ENCODE peak calls at places on chromosomes 13 and 19, in four cellular contexts. G, B, O and F are unnamed samples.

GRCh38 chr19:30649934-30650614 is 277.9 kb downstream of the ZNF536 start:
- DNase-seq in O (peak; percentile 30), B (peak; percentile 50), G (no peak), F (peak; percentile 24)

GRCh38 chr13:97460004-97460756 is 26.2 kb downstream of the RAP2A start:
- DNase-seq in O (peak; percentile 6), G (no peak), B (no peak), F (peak; percentile 91)

GRCh38 chr19:4403005-4403761 is 743 bp downstream of the CHAF1A start:
- DNase-seq in G (no peak), B (no peak), O (no peak), F (no peak)

GRCh38 chr13:101455863-101456262 is 3.4 kb downstream of the ITGBL1 start:
- DNase-seq in O (no peak), G (no peak), B (no peak), F (no peak)

GRCh38 chr13:48571121-48571901 is 38.4 kb upstream of the RCBTB2 start:
- DNase-seq in O (no peak), B (no peak), G (no peak), F (no peak)

GRCh38 chr19:12836529-12836863 is 1.8 kb upstream of the MAST1 start:
- DNase-seq in B (no peak), G (no peak), O (no peak), F (no peak)

GRCh38 chr13:48492123-48493075 is 40.5 kb downstream of the RCBTB2 start:
- DNase-seq in G (peak; percentile 70), B (peak; percentile 26), O (no peak), F (peak; percentile 98)

GRCh38 chr13:20438801-20439200 is 86.9 kb downstream of the CRYL1 start:
- DNase-seq in O (no peak), G (no peak), B (no peak), F (no peak)

GRCh38 chr19:13153627-13154240 is 3.5 kb downstream of the IER2 start:
- DNase-seq in O (no peak), G (no peak), B (peak; percentile 35), F (no peak)

GRCh38 chr19:3034194-3034844 is 5.2 kb upstream of the TLE2 start:
- DNase-seq in G (no peak), B (no peak), O (no peak), F (no peak)

GRCh38 chr13:40236566-40237168 is 429.8 kb downstream of the FOXO1 start:
- DNase-seq in B (no peak), G (no peak), O (no peak), F (no peak)

GRCh38 chr13:98228661-98229349 is 51.7 kb upstream of the RNF113B start:
- DNase-seq in B (no peak), O (no peak), G (no peak), F (no peak)

DNA sequence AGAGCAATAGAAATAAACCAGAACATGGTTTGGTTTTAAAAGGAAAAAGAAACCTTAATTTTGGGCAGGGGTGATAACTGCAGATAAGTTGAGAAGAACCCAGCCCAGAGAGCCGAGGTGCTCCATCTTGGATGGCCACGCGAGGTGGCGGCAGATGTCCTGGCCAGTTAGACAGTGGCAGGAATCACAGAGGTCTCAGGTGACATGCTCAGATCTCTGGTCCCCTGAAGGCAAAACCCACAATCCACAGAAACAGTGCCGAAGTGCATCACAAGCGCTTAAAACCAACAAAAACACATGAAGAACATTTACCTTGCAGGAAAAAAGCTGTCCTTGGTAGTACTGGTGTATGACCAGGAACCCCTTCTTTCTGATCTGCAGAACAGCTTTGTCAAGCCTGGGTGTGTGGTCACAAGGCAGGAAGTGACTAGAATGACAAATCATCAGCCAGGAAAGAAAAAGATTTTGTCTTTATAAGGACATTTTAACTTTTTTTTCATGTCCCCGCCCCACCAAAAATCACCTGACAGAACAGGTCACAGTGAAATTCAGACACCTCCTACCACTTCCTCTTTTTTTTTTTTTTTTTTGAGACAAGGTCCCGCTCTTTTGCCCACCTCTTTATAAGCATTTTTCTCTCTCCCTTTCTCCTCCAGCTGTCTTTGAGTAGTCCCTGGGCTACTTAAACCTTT is at the start of gene LCP1:
- DNase-seq in G (peak; percentile 93), B (peak; percentile 53), O (no peak), F (peak; percentile 97)
- TF ChIP-seq SPI1 in G (peak; percentile 98), B (peak; percentile 99), O (peak; percentile 99), F (peak; percentile 98)

GRCh38 chr13:66528139-66528538 is 702.0 kb downstream of the PCDH9 start:
- DNase-seq in O (no peak), B (no peak), G (no peak), F (no peak)

GRCh38 chr13:66532146-66532545 is 698.0 kb downstream of the PCDH9 start:
- DNase-seq in B (no peak), O (no peak), G (no peak), F (no peak)

GRCh38 chr13:66530158-66530557 is 700.0 kb downstream of the PCDH9 start:
- DNase-seq in G (no peak), B (no peak), O (no peak), F (no peak)

GRCh38 chr13:66530686-66531085 is 699.5 kb downstream of the PCDH9 start:
- DNase-seq in O (no peak), B (no peak), G (no peak), F (no peak)

DNA sequence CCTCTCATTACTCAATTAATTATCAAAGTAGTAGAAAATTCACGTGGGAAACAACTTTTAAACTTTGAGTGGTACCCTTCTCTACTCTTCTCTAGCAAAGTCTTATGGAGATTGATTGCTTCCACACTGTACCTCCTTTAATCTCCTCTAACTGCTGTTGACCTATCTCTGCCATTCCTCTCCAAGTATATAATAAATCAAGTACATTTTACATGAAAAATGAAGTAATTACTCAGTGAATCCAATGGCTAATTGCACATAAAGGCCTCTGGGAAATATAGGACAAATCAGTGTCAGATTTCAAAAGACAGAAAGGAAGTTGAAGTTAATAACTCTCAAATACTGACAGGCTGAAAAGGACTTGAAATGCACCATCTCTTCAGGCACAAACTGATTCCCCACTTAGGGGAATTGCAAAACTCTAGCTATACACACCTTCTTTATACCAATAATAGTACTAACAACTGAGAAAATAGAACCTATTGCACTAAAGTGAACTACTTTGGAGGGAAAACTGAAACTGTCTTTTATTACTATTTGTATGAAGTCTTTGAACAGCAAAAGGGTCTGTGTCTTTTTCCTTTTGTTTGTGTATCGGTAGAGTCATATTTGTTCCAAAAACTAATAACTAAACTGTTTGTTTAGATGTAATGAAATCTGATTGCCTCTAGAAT is 701.1 kb downstream of the PCDH9 start:
- DNase-seq in G (no peak), O (no peak), B (no peak), F (no peak)
- TF ChIP-seq SPI1 in G (no peak), O (no peak), B (no peak), F (no peak)

GRCh38 chr13:93778548-93778947 is 551.9 kb downstream of the GPC6 start:
- DNase-seq in B (no peak), G (no peak), O (no peak), F (no peak)
- TF ChIP-seq SPI1 in B (no peak), G (no peak), O (no peak), F (no peak)

GRCh38 chr19:7730286-7731217 is 1.4 kb downstream of the CLEC4G start:
- DNase-seq in B (no peak), O (no peak), G (no peak), F (no peak)

GRCh38 chr19:7733376-7733775 is 1.5 kb upstream of the CLEC4G start:
- DNase-seq in B (no peak), O (no peak), G (no peak), F (no peak)

GRCh38 chr19:7731615-7732014 is 295 bp downstream of the CLEC4G start:
- DNase-seq in G (no peak), O (no peak), B (no peak), F (no peak)

GRCh38 chr19:7731218-7731595 is 703 bp downstream of the CLEC4G start:
- DNase-seq in G (no peak), O (no peak), B (no peak), F (no peak)

DNA sequence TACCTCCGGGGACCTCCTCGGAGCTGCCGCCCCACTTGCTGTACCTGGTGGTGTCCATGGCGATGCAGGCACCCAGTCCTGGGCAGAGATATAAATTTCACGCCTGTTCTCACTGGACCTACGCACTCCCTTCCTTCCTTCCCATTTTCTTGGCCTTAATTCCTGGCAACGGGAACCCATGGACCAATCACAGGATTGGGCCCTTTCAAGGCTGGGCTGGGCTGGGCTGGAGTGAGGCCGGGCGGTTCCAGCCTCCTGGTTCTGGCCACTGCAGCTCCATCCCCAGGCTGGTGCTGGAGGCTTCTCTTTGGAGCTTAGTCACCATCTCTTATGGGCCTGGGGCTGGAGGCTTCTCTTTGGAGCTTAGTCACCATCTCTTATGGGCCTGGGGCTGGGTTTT is at the start of gene CLEC4G:
- DNase-seq in B (no peak), G (no peak), O (no peak), F (no peak)
- TF ChIP-seq SPI1 in B (no peak), G (no peak), O (no peak), F (no peak)

GRCh38 chr13:57992416-57992815 is 360.9 kb downstream of the PCDH17 start:
- DNase-seq in O (no peak), B (no peak), G (no peak), F (no peak)

DNA sequence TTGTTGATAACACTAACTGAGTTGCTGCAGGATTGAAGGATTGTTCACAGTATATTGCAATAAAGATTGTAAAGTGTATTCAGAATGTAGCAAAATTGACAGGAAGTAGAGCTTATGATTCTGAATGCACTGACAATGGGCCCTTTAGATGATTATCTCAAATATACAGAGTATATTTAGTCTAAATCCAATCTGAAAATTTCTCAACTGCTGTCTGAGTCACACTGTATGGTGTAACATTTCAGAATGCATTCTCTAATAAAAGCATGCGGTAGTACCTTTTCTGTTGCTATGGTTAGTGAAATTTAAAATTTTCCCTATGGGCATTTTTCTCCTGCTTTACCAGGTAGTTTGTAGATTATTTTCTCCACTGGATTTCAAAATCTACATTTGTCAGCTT is 365.2 kb downstream of the PCDH17 start:
- DNase-seq in G (no peak), B (no peak), O (no peak), F (no peak)
- TF ChIP-seq SPI1 in G (no peak), B (no peak), O (no peak), F (no peak)

DNA sequence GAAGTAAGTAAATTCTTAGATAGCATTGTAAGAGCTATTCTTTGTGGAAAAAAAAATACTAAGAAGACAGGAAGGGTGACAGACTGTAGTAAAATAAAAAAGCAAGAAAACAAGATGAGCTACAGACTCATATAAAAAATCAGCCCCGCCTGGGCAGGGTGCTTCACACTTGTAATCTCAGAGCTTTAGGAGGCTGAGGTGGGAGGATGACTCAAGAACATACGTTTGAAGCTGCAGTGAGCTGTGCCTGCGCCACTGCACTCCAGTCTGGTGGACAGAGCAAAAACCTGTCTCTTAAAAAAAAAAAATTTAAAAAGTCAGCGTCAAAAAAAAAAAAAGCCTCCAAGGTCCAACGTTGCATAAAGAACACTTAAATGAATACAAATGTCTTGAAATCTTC is 102.1 kb downstream of the VWA8 start:
- DNase-seq in G (no peak), B (no peak), O (no peak), F (no peak)
- TF ChIP-seq SPI1 in G (no peak), B (no peak), O (no peak), F (no peak)

GRCh38 chr19:41500443-41500842 is 57.5 kb downstream of the ERICH4 start:
- DNase-seq in B (no peak), O (no peak), G (no peak), F (no peak)
- TF ChIP-seq SPI1 in B (no peak), O (no peak), G (no peak), F (no peak)

GRCh38 chr19:53328967-53329366 is 4.6 kb upstream of the ZNF845 start:
- DNase-seq in O (no peak), G (no peak), B (peak; percentile 17), F (no peak)
- TF ChIP-seq SPI1 in O (no peak), G (no peak), B (no peak), F (no peak)